ENCODE peak calls at places on chromosomes 1 and 21, in nine cellular contexts. B is NCI-H1105, L is iPS-NIHi11, Z is T-helper 9 cell, M is fibroblast of pulmonary artery, Q is body of pancreas, W is B cell, O is T-helper 2 cell, A is fibroblast of the aortic adventitia. F is an unnamed sample.

GRCh38 chr1:167723707-167724323 is 2.0 kb downstream of the MPZL1 start:
- DNase-seq in O (no peak), M (no peak), B (no peak), A (no peak), Z (no peak), Q (no peak), W (no peak), L (no peak), F (no peak)

GRCh38 chr21:45827881-45828579 is 153.5 kb upstream of the COL6A1 start:
- DNase-seq in L (no peak), A (no peak), B (no peak), Q (no peak), W (no peak), O (no peak), M (no peak), Z (no peak), F (no peak)

GRCh38 chr1:2526824-2527552 is 592 bp upstream of the PANK4 start:
- DNase-seq in O (no peak), L (no peak), A (peak; percentile 45), W (no peak), Q (no peak), Z (peak; percentile 25), M (peak; percentile 24), B (peak; percentile 51), F (peak; percentile 68)

GRCh38 chr1:168714012-168714411 is 15.0 kb downstream of the DPT start:
- DNase-seq in A (no peak), Q (no peak), M (no peak), O (no peak), W (no peak), Z (no peak), L (no peak), B (no peak), F (no peak)

GRCh38 chr21:28431022-28431421 is 561.7 kb downstream of the LTN1 start:
- DNase-seq in Q (no peak), W (no peak), L (no peak), Z (no peak), B (no peak), O (no peak), M (no peak), A (peak; percentile 65), F (no peak)

GRCh38 chr1:75539230-75540116 is 71.4 kb downstream of the SLC44A5 start:
- DNase-seq in Q (no peak), A (peak; percentile 67), W (no peak), Z (no peak), M (peak; percentile 70), O (no peak), L (no peak), B (no peak), F (no peak)

GRCh38 chr1:91885331-91885715 is 628 bp downstream of the TGFBR3 start:
- DNase-seq in W (peak; percentile 41), Q (peak; percentile 39), Z (peak; percentile 8), B (no peak), M (peak; percentile 18), L (peak; percentile 9), A (no peak), O (peak; percentile 21), F (no peak)

GRCh38 chr1:181643631-181644030 is 160.3 kb downstream of the CACNA1E start:
- DNase-seq in A (no peak), W (no peak), L (no peak), Q (no peak), Z (no peak), M (no peak), O (no peak), B (no peak), F (no peak)

GRCh38 chr1:32372149-32372756 is 9.9 kb downstream of the TSSK3 start:
- DNase-seq in W (peak; percentile 59), L (no peak), O (no peak), B (no peak), A (no peak), Q (no peak), Z (peak; percentile 49), M (no peak), F (peak; percentile 77)

GRCh38 chr1:63773815-63774616 is at the start of gene ROR1:
- DNase-seq in Z (no peak), W (peak; percentile 82), A (peak; percentile 80), M (peak; percentile 87), L (peak; percentile 89), B (peak; percentile 74), O (no peak), Q (peak; percentile 92), F (no peak)

GRCh38 chr1:210535796-210536195 is 207.1 kb downstream of the HHAT start:
- DNase-seq in O (no peak), Z (no peak), M (no peak), A (no peak), W (no peak), Q (no peak), B (no peak), L (no peak), F (no peak)

GRCh38 chr1:35451125-35451528 is 106.1 kb downstream of the KIAA0319L start:
- DNase-seq in O (peak; percentile 37), Z (peak; percentile 68), L (peak; percentile 83), Q (peak; percentile 87), M (peak; percentile 88), A (peak; percentile 84), W (peak; percentile 43), B (peak; percentile 68), F (peak; percentile 78)

GRCh38 chr21:33884361-33885157 is 31.0 kb downstream of the ATP5PO start:
- DNase-seq in A (peak; percentile 92), Z (no peak), M (peak; percentile 23), L (no peak), W (no peak), Q (no peak), B (no peak), O (no peak), F (no peak)

GRCh38 chr1:52976183-52977035 is 49.3 kb downstream of the SCP2 start:
- DNase-seq in O (no peak), W (no peak), L (peak; percentile 76), B (no peak), M (no peak), Q (no peak), A (no peak), Z (no peak), F (no peak)

GRCh38 chr1:66996018-66996682 is 57.8 kb downstream of the SLC35D1 start:
- DNase-seq in Z (peak; percentile 15), W (peak; percentile 42), Q (peak; percentile 74), B (peak; percentile 54), A (peak; percentile 85), M (peak; percentile 85), L (peak; percentile 47), O (no peak), F (peak; percentile 67)

GRCh38 chr1:108051625-108052382 is 86.8 kb upstream of the VAV3 start:
- DNase-seq in A (no peak), B (peak; percentile 67), O (no peak), W (no peak), Z (no peak), L (peak; percentile 39), Q (no peak), M (no peak), F (no peak)

GRCh38 chr1:55352801-55353180 is 137.6 kb upstream of the USP24 start:
- DNase-seq in A (no peak), L (no peak), Q (no peak), Z (no peak), W (no peak), O (no peak), B (no peak), M (no peak), F (no peak)

GRCh38 chr1:55735110-55735509 is 519.9 kb upstream of the USP24 start:
- DNase-seq in B (no peak), Q (no peak), A (no peak), L (no peak), O (no peak), M (no peak), W (no peak), Z (no peak), F (no peak)

GRCh38 chr1:8472668-8473067 is 154.8 kb downstream of the SLC45A1 start:
- DNase-seq in A (no peak), L (no peak), O (no peak), B (no peak), Q (no peak), M (no peak), Z (no peak), W (peak; percentile 34), F (peak; percentile 49)

GRCh38 chr21:46634427-46634826 is 1.0 kb upstream of the PRMT2 start:
- DNase-seq in Q (no peak), W (no peak), A (no peak), O (no peak), M (no peak), Z (no peak), B (no peak), L (no peak), F (no peak)

GRCh38 chr1:213884942-213885341 is 102.8 kb upstream of the PROX1 start:
- DNase-seq in Q (no peak), W (no peak), B (no peak), M (no peak), L (no peak), Z (no peak), O (no peak), A (no peak), F (no peak)

GRCh38 chr21:43973634-43973955 is 38.5 kb upstream of the TRAPPC10 start:
- DNase-seq in Z (no peak), B (no peak), W (no peak), A (no peak), O (no peak), L (no peak), M (no peak), Q (no peak), F (no peak)

F was measured in DND-41.